ENCODE peak calls at places on chromosomes 2 and 18, in five cellular contexts. V is upper lobe of left lung; I is AG10803; Q is CD4-positive, alpha-beta T cell; P is dorsolateral prefrontal cortex. X is an unnamed sample.

GRCh38 chr2:232527905-232528470 is 2.0 kb downstream of the CHRND start:
- DNase-seq in V (no peak), I (no peak), Q (no peak), P (no peak), X (no peak)

GRCh38 chr2:24731040-24731439 is 62.2 kb downstream of the PTRHD1 start:
- DNase-seq in Q (no peak), V (no peak), P (no peak), I (no peak), X (no peak)

GRCh38 chr2:195600796-195601195 is 56.2 kb upstream of the SLC39A10 start:
- DNase-seq in I (no peak), P (no peak), V (no peak), Q (no peak), X (no peak)

GRCh38 chr18:3921826-3922225 is 471.9 kb downstream of the TGIF1 start:
- DNase-seq in V (no peak), I (no peak), Q (no peak), P (no peak), X (no peak)

GRCh38 chr2:137842430-137842829 is 121.8 kb upstream of the HNMT start:
- DNase-seq in I (no peak), Q (no peak), V (peak; percentile 27), P (no peak), X (no peak)

GRCh38 chr2:212646698-212647097 is 108.1 kb upstream of the ERBB4 start:
- DNase-seq in P (no peak), V (no peak), Q (no peak), I (peak; percentile 71), X (no peak)

GRCh38 chr2:20446280-20446916 is 476 bp upstream of the RHOB start:
- DNase-seq in Q (no peak), V (peak; percentile 48), P (no peak), I (no peak), X (no peak)

GRCh38 chr2:189511210-189511609 is 69.4 kb downstream of the SLC40A1 start:
- DNase-seq in V (no peak), P (no peak), Q (no peak), I (no peak), X (no peak)

GRCh38 chr2:20916604-20917286 is 93.8 kb upstream of the LDAH start:
- DNase-seq in P (no peak), Q (no peak), I (peak; percentile 25), V (no peak), X (no peak)

GRCh38 chr2:96325038-96325883 is at the start of gene ITPRIPL1:
- DNase-seq in I (no peak), V (no peak), Q (no peak), P (no peak), X (peak; percentile 27)

GRCh38 chr2:32356735-32357544 is at the start of gene BIRC6:
- DNase-seq in V (peak; percentile 99), I (peak; percentile 97), Q (peak; percentile 87), P (peak; percentile 96), X (peak; percentile 90)
- TF ChIP-seq CTCF in V (peak; percentile 56), I (no peak), Q (no peak), P (peak; percentile 17), X (no peak)

GRCh38 chr2:122145805-122146204 is 390.4 kb downstream of the TSN start:
- DNase-seq in I (no peak), P (no peak), Q (no peak), V (no peak), X (no peak)
- TF ChIP-seq CTCF in I (no peak), P (no peak), Q (no peak), V (no peak), X (no peak)

DNA sequence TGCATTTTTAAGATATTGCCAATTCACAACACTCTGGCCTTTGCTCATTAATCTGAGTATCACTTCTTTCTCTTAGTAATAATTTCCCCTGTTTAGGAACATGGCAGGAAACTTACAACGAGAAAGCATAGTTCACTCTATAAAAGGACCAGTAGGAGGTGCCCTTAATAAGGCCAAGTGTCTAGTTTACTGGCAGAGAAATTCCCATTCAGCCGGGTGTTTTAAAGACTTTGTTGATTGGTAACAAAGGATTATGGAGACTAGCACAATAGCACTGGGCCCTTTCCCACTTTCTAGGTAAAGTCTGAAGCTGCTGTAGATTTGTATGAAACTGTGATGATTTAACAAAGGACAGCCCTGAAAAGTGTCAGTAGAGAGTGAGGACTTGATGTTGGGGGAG is 3.1 kb downstream of the DCC start:
- DNase-seq in V (no peak), I (no peak), Q (no peak), P (no peak), X (no peak)
- TF ChIP-seq CTCF in V (no peak), I (peak; percentile 2), Q (no peak), P (peak; percentile 54), X (no peak)

GRCh38 chr2:75787532-75788132 is 76.9 kb upstream of the GCFC2 start:
- DNase-seq in P (no peak), Q (no peak), I (peak; percentile 29), V (no peak), X (no peak)
- TF ChIP-seq CTCF in P (peak; percentile 72), Q (peak; percentile 59), I (peak; percentile 60), V (no peak), X (no peak)

X was measured in natural killer cell.